ENCODE peak calls at places on chromosomes 2 and 18, in six cellular contexts. One of them, this sample, is unnamed.

GRCh38 chr2:208183526-208183925 is 6.3 kb downstream of the C2orf80 start:
- DNase-seq in Panc1: no peak
- DNase-seq in GM23338: peak
- DNase-seq in SK-N-SH: no peak
- DNase-seq in esophagus muscularis mucosa: no peak
- DNase-seq in prostate gland: no peak
- DNase-seq in this sample: no peak

GRCh38 chr2:194333091-194333490 is 1323.9 kb upstream of the SLC39A10 start:
- DNase-seq in prostate gland: no peak
- DNase-seq in GM23338: no peak
- DNase-seq in Panc1: no peak
- DNase-seq in SK-N-SH: no peak
- DNase-seq in esophagus muscularis mucosa: no peak
- DNase-seq in this sample: no peak

GRCh38 chr2:122980672-122981071 is 1044.4 kb upstream of the CNTNAP5 start:
- DNase-seq in SK-N-SH: no peak
- DNase-seq in GM23338: no peak
- DNase-seq in esophagus muscularis mucosa: no peak
- DNase-seq in Panc1: no peak
- DNase-seq in prostate gland: no peak
- DNase-seq in this sample: no peak

GRCh38 chr18:57154389-57154788 is 7.5 kb downstream of the BOD1L2 start:
- DNase-seq in prostate gland: no peak
- DNase-seq in SK-N-SH: no peak
- DNase-seq in Panc1: no peak
- DNase-seq in GM23338: no peak
- DNase-seq in esophagus muscularis mucosa: no peak
- DNase-seq in this sample: no peak

GRCh38 chr18:24488824-24489493 is 28.5 kb downstream of the HRH4 start:
- DNase-seq in prostate gland: no peak
- DNase-seq in GM23338: peak
- DNase-seq in SK-N-SH: peak
- DNase-seq in esophagus muscularis mucosa: no peak
- DNase-seq in Panc1: peak
- DNase-seq in this sample: no peak

GRCh38 chr2:158718851-158719250 is 76.3 kb upstream of the DAPL1 start:
- DNase-seq in SK-N-SH: no peak
- DNase-seq in GM23338: no peak
- DNase-seq in esophagus muscularis mucosa: peak
- DNase-seq in prostate gland: no peak
- DNase-seq in Panc1: no peak
- DNase-seq in this sample: no peak

GRCh38 chr2:167462379-167462778 is 574.1 kb downstream of the XIRP2 start:
- DNase-seq in SK-N-SH: no peak
- DNase-seq in prostate gland: no peak
- DNase-seq in GM23338: no peak
- DNase-seq in esophagus muscularis mucosa: no peak
- DNase-seq in Panc1: no peak
- DNase-seq in this sample: no peak

GRCh38 chr2:232321817-232322559 is 56.6 kb upstream of the ALPP start:
- DNase-seq in SK-N-SH: no peak
- DNase-seq in GM23338: no peak
- DNase-seq in prostate gland: no peak
- DNase-seq in Panc1: no peak
- DNase-seq in esophagus muscularis mucosa: no peak
- DNase-seq in this sample: peak

GRCh38 chr2:230589497-230590015 is 123.1 kb upstream of the CAB39 start:
- DNase-seq in Panc1: no peak
- DNase-seq in esophagus muscularis mucosa: no peak
- DNase-seq in prostate gland: no peak
- DNase-seq in SK-N-SH: no peak
- DNase-seq in GM23338: no peak
- DNase-seq in this sample: no peak

GRCh38 chr2:218375212-218375611 is 6.9 kb upstream of the SLC11A1 start:
- DNase-seq in prostate gland: no peak
- DNase-seq in esophagus muscularis mucosa: no peak
- DNase-seq in GM23338: no peak
- DNase-seq in SK-N-SH: no peak
- DNase-seq in Panc1: no peak
- DNase-seq in this sample: no peak

GRCh38 chr18:76528477-76529432 is 33.7 kb upstream of the ZNF516 start:
- DNase-seq in esophagus muscularis mucosa: no peak
- DNase-seq in GM23338: peak
- DNase-seq in prostate gland: peak
- DNase-seq in SK-N-SH: no peak
- DNase-seq in Panc1: no peak
- DNase-seq in this sample: peak

GRCh38 chr2:212939777-212940531 is 211.5 kb downstream of the IKZF2 start:
- DNase-seq in prostate gland: peak
- DNase-seq in GM23338: peak
- DNase-seq in esophagus muscularis mucosa: no peak
- DNase-seq in SK-N-SH: no peak
- DNase-seq in Panc1: no peak
- DNase-seq in this sample: peak

GRCh38 chr18:60549338-60549960 is 176.9 kb upstream of the MC4R start:
- DNase-seq in Panc1: peak
- DNase-seq in SK-N-SH: peak
- DNase-seq in GM23338: peak
- DNase-seq in esophagus muscularis mucosa: no peak
- DNase-seq in prostate gland: peak
- DNase-seq in this sample: no peak

GRCh38 chr2:226985227-226985946 is 149.5 kb downstream of the RHBDD1 start:
- DNase-seq in esophagus muscularis mucosa: no peak
- DNase-seq in Panc1: peak
- DNase-seq in prostate gland: peak
- DNase-seq in SK-N-SH: peak
- DNase-seq in GM23338: peak
- DNase-seq in this sample: no peak

GRCh38 chr2:77629529-77629928 is 107.4 kb upstream of the LRRTM4 start:
- DNase-seq in esophagus muscularis mucosa: no peak
- DNase-seq in SK-N-SH: no peak
- DNase-seq in Panc1: no peak
- DNase-seq in GM23338: peak
- DNase-seq in prostate gland: no peak
- DNase-seq in this sample: no peak

GRCh38 chr2:69601179-69601612 is 42.3 kb downstream of the AAK1 start:
- DNase-seq in SK-N-SH: no peak
- DNase-seq in Panc1: no peak
- DNase-seq in GM23338: no peak
- DNase-seq in prostate gland: no peak
- DNase-seq in esophagus muscularis mucosa: peak
- DNase-seq in this sample: no peak

GRCh38 chr2:14634223-14634884 is 1.8 kb downstream of the LRATD1 start:
- DNase-seq in GM23338: peak
- DNase-seq in prostate gland: peak
- DNase-seq in SK-N-SH: peak
- DNase-seq in esophagus muscularis mucosa: no peak
- DNase-seq in Panc1: no peak
- DNase-seq in this sample: peak

GRCh38 chr2:112006076-112006410 is 49.0 kb upstream of the TMEM87B start:
- DNase-seq in Panc1: peak
- DNase-seq in prostate gland: no peak
- DNase-seq in SK-N-SH: no peak
- DNase-seq in esophagus muscularis mucosa: no peak
- DNase-seq in GM23338: no peak
- DNase-seq in this sample: no peak

GRCh38 chr2:149410701-149411484 is 80.5 kb downstream of the LYPD6 start:
- DNase-seq in esophagus muscularis mucosa: no peak
- DNase-seq in Panc1: no peak
- DNase-seq in SK-N-SH: no peak
- DNase-seq in GM23338: no peak
- DNase-seq in prostate gland: no peak
- DNase-seq in this sample: no peak

GRCh38 chr2:240369725-240370585 is 65.5 kb upstream of the GPC1 start:
- DNase-seq in Panc1: no peak
- DNase-seq in GM23338: no peak
- DNase-seq in SK-N-SH: no peak
- DNase-seq in esophagus muscularis mucosa: no peak
- DNase-seq in prostate gland: peak
- DNase-seq in this sample: peak

GRCh38 chr18:46541626-46542189 is 115.3 kb downstream of the LOXHD1 start:
- DNase-seq in SK-N-SH: no peak
- DNase-seq in GM23338: no peak
- DNase-seq in Panc1: no peak
- DNase-seq in prostate gland: no peak
- DNase-seq in esophagus muscularis mucosa: no peak
- DNase-seq in this sample: no peak

GRCh38 chr18:46536215-46536874 is 120.7 kb downstream of the LOXHD1 start:
- DNase-seq in GM23338: no peak
- DNase-seq in esophagus muscularis mucosa: no peak
- DNase-seq in prostate gland: no peak
- DNase-seq in SK-N-SH: no peak
- DNase-seq in Panc1: peak
- DNase-seq in this sample: no peak

GRCh38 chr18:46542545-46542944 is 114.5 kb downstream of the LOXHD1 start:
- DNase-seq in prostate gland: no peak
- DNase-seq in SK-N-SH: no peak
- DNase-seq in Panc1: no peak
- DNase-seq in GM23338: peak
- DNase-seq in esophagus muscularis mucosa: no peak
- DNase-seq in this sample: no peak

GRCh38 chr18:46538376-46538775 is 118.6 kb downstream of the LOXHD1 start:
- DNase-seq in Panc1: no peak
- DNase-seq in GM23338: no peak
- DNase-seq in esophagus muscularis mucosa: no peak
- DNase-seq in prostate gland: no peak
- DNase-seq in SK-N-SH: no peak
- DNase-seq in this sample: no peak
- TF ChIP-seq POLR2AphosphoS5 in Panc1: no peak
- TF ChIP-seq POLR2AphosphoS5 in GM23338: no peak
- TF ChIP-seq POLR2AphosphoS5 in esophagus muscularis mucosa: no peak
- TF ChIP-seq POLR2AphosphoS5 in prostate gland: no peak
- TF ChIP-seq POLR2AphosphoS5 in SK-N-SH: no peak
- TF ChIP-seq POLR2AphosphoS5 in this sample: no peak

GRCh38 chr2:238900511-238900910 is 52.6 kb downstream of the TWIST2 start:
- DNase-seq in SK-N-SH: no peak
- DNase-seq in Panc1: no peak
- DNase-seq in prostate gland: no peak
- DNase-seq in esophagus muscularis mucosa: no peak
- DNase-seq in GM23338: no peak
- DNase-seq in this sample: no peak
- TF ChIP-seq POLR2AphosphoS5 in SK-N-SH: no peak
- TF ChIP-seq POLR2AphosphoS5 in Panc1: no peak
- TF ChIP-seq POLR2AphosphoS5 in prostate gland: peak
- TF ChIP-seq POLR2AphosphoS5 in esophagus muscularis mucosa: no peak
- TF ChIP-seq POLR2AphosphoS5 in GM23338: no peak
- TF ChIP-seq POLR2AphosphoS5 in this sample: no peak

GRCh38 chr2:84299211-84299775 is 159.8 kb downstream of the SUCLG1 start:
- DNase-seq in esophagus muscularis mucosa: no peak
- DNase-seq in GM23338: no peak
- DNase-seq in SK-N-SH: no peak
- DNase-seq in Panc1: no peak
- DNase-seq in prostate gland: no peak
- DNase-seq in this sample: no peak
- TF ChIP-seq POLR2AphosphoS5 in esophagus muscularis mucosa: no peak
- TF ChIP-seq POLR2AphosphoS5 in GM23338: no peak
- TF ChIP-seq POLR2AphosphoS5 in SK-N-SH: no peak
- TF ChIP-seq POLR2AphosphoS5 in Panc1: no peak
- TF ChIP-seq POLR2AphosphoS5 in prostate gland: no peak
- TF ChIP-seq POLR2AphosphoS5 in this sample: no peak

DNA sequence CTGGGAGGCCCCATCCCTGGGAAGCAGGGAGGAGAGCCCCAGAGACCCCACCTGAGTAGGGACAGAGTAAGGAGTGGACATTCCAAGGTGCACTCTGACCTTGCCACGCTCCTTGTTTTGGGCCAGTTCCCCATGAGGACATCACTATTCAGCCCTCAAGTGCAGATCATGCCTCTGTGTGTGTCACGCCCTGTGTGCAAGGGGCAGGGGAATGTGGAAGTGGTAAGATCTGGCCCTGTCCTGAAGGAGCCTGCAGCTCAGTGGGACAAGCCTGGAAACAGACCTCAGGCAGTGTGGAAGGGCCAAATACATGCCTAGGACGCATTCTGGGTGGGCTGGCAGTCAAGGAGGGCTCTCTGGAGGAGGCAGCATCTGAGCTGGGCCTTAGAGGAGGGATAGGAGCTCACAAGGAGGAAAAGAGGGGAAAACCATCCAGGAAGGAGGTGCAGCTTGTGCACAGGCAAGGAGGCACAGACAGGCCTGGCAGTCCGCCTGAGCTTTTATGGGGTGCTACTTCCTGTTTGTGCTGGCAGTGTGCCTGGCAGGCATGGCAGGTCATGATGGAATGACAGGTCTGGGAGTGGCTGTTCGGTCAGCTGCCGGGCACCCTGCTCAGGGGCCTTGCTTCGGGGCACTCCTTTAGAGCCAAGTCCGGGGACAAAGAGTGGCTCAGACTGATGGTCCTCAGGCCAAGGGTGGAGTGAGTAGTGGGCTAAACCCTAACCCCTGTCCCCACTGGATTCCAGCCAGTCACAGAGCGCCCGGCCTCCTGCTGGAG is 3.3 kb downstream of the KLHL30 start:
- DNase-seq in Panc1: peak
- DNase-seq in prostate gland: peak
- DNase-seq in GM23338: no peak
- DNase-seq in esophagus muscularis mucosa: no peak
- DNase-seq in SK-N-SH: no peak
- DNase-seq in this sample: peak
- TF ChIP-seq POLR2AphosphoS5 in Panc1: peak
- TF ChIP-seq POLR2AphosphoS5 in prostate gland: peak
- TF ChIP-seq POLR2AphosphoS5 in GM23338: no peak
- TF ChIP-seq POLR2AphosphoS5 in esophagus muscularis mucosa: no peak
- TF ChIP-seq POLR2AphosphoS5 in SK-N-SH: no peak
- TF ChIP-seq POLR2AphosphoS5 in this sample: no peak

DNA sequence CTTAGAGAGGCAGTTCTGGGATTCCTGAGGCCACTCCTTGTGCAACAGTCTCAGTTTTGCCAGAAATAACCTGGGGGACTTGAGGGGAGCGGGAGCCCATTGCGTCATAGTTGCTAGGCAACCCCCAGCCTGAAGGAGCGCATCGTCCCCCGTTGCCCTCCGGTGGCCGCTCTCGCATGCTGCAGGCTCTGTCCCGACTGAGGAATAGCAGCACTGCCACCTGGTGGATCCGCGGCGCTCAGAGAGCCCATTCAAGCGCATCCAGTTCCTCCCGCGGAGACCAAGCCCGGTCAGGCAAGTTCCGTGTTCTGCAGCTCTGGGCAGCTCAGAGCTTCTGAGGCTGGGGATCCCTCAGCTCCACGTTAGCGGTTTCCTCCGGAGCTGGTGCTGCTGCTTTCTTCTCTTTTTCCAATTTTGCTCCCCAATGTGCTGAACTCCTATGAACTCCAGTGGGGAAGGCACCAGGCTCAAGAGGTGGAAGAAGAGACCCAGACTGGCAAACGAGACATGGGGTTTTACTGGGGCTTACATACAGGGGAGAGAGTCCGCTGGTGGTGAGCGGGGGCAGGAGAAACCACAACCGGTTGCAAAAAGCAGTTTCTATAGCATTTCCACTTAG is 15.1 kb downstream of the SLC4A3 start:
- DNase-seq in GM23338: peak
- DNase-seq in prostate gland: peak
- DNase-seq in SK-N-SH: peak
- DNase-seq in esophagus muscularis mucosa: peak
- DNase-seq in Panc1: peak
- DNase-seq in this sample: peak
- TF ChIP-seq POLR2AphosphoS5 in GM23338: peak
- TF ChIP-seq POLR2AphosphoS5 in prostate gland: peak
- TF ChIP-seq POLR2AphosphoS5 in SK-N-SH: peak
- TF ChIP-seq POLR2AphosphoS5 in esophagus muscularis mucosa: peak
- TF ChIP-seq POLR2AphosphoS5 in Panc1: peak
- TF ChIP-seq POLR2AphosphoS5 in this sample: no peak

GRCh38 chr18:54388203-54389142 is 30.8 kb downstream of the C18orf54 start:
- DNase-seq in SK-N-SH: no peak
- DNase-seq in GM23338: peak
- DNase-seq in prostate gland: no peak
- DNase-seq in Panc1: peak
- DNase-seq in esophagus muscularis mucosa: no peak
- DNase-seq in this sample: no peak
- TF ChIP-seq POLR2AphosphoS5 in SK-N-SH: peak
- TF ChIP-seq POLR2AphosphoS5 in GM23338: no peak
- TF ChIP-seq POLR2AphosphoS5 in prostate gland: no peak
- TF ChIP-seq POLR2AphosphoS5 in Panc1: no peak
- TF ChIP-seq POLR2AphosphoS5 in esophagus muscularis mucosa: no peak
- TF ChIP-seq POLR2AphosphoS5 in this sample: no peak